ENCODE peak calls at places on chromosome 18, in four cellular contexts. N, R, V and U are unnamed samples.

GRCh38 chr18:49021433-49022129 is 70.8 kb upstream of the SMAD7 start:
- DNase-seq in V (peak), R (peak), N (peak), U (no peak)

GRCh38 chr18:22517356-22517755 is 99.6 kb upstream of the CTAGE1 start:
- DNase-seq in N (no peak), R (no peak), V (no peak), U (no peak)

GRCh38 chr18:45896991-45897390 is 70.1 kb downstream of the EPG5 start:
- DNase-seq in N (no peak), R (peak), V (no peak), U (no peak)

GRCh38 chr18:55110436-55110835 is 151.2 kb upstream of the CCDC68 start:
- DNase-seq in R (no peak), N (no peak), V (no peak), U (no peak)

GRCh38 chr18:13240060-13240725 is 21.6 kb downstream of the LDLRAD4 start:
- DNase-seq in R (no peak), V (no peak), N (no peak), U (no peak)

GRCh38 chr18:28960146-28960545 is 783.2 kb upstream of the CDH2 start:
- DNase-seq in V (no peak), R (no peak), N (no peak), U (no peak)

GRCh38 chr18:3051718-3052410 is 38.9 kb upstream of the LPIN2 start:
- DNase-seq in R (peak), N (no peak), V (no peak), U (no peak)

GRCh38 chr18:35581555-35582309 is at the start of gene GALNT1:
- DNase-seq in V (peak), R (no peak), N (no peak), U (no peak)

GRCh38 chr18:7711495-7711894 is 144.4 kb downstream of the PTPRM start:
- DNase-seq in V (no peak), N (no peak), R (no peak), U (no peak)

GRCh38 chr18:76442413-76443171 is 52.5 kb downstream of the ZNF516 start:
- DNase-seq in N (no peak), V (no peak), R (no peak), U (no peak)

GRCh38 chr18:67132919-67133318 is 383.6 kb downstream of the DSEL start:
- DNase-seq in R (no peak), N (no peak), V (no peak), U (no peak)

GRCh38 chr18:3172081-3172480 is 47.7 kb downstream of the MYOM1 start:
- DNase-seq in V (no peak), R (no peak), N (no peak), U (no peak)

GRCh38 chr18:44740000-44740399 is 59.3 kb downstream of the SETBP1 start:
- DNase-seq in V (no peak), N (no peak), R (no peak), U (no peak)

GRCh38 chr18:79380816-79381806 is 14.6 kb upstream of the NFATC1 start:
- DNase-seq in N (no peak), V (peak), R (peak), U (no peak)

GRCh38 chr18:28789460-28789859 is 612.5 kb upstream of the CDH2 start:
- DNase-seq in N (no peak), R (no peak), V (no peak), U (no peak)

GRCh38 chr18:58993260-58993659 is 128.6 kb downstream of the ZNF532 start:
- DNase-seq in R (no peak), V (no peak), N (no peak), U (peak)

GRCh38 chr18:74679679-74680076 is 82.0 kb downstream of the ZNF407 start:
- DNase-seq in N (no peak), R (no peak), V (no peak), U (no peak)

GRCh38 chr18:43420950-43421349 is 143.7 kb upstream of the SYT4 start:
- DNase-seq in N (no peak), V (no peak), R (no peak), U (no peak)

GRCh38 chr18:45686892-45687611 is 36.9 kb upstream of the SLC14A1 start:
- DNase-seq in N (peak), R (no peak), V (peak), U (no peak)

GRCh38 chr18:41378628-41379027 is 576.4 kb upstream of the PIK3C3 start:
- DNase-seq in V (no peak), N (no peak), R (no peak), U (no peak)